ENCODE peak calls at places on chromosomes 13 and 19, in five cellular contexts. M, T, X, J and W are unnamed samples.

GRCh38 chr13:70622785-70623184 is 514.5 kb upstream of the KLHL1 start:
- DNase-seq in M (no peak), T (no peak), X (no peak), J (no peak), W (peak; percentile 81)

GRCh38 chr19:3149526-3150505 is 14.0 kb downstream of the GNA15 start:
- DNase-seq in M (no peak), T (no peak), X (no peak), J (no peak), W (no peak)

GRCh38 chr19:1266116-1266817 is 2.9 kb upstream of the CIRBP start:
- DNase-seq in M (peak; percentile 70), T (peak; percentile 94), X (peak; percentile 97), J (peak; percentile 83), W (peak; percentile 80)

GRCh38 chr13:67632590-67632989 is 402.5 kb upstream of the PCDH9 start:
- DNase-seq in M (no peak), T (no peak), X (no peak), J (peak; percentile 49), W (no peak)

GRCh38 chr19:49911381-49912145 is 14.9 kb upstream of the IL4I1 start:
- DNase-seq in M (no peak), T (no peak), X (peak; percentile 39), J (no peak), W (no peak)

GRCh38 chr19:42113641-42114348 is 18.5 kb downstream of the POU2F2 start:
- DNase-seq in M (no peak), T (no peak), X (no peak), J (peak; percentile 87), W (peak; percentile 68)

GRCh38 chr13:94345374-94346195 is 133.9 kb downstream of the DCT start:
- DNase-seq in M (no peak), T (no peak), X (no peak), J (peak; percentile 79), W (no peak)

GRCh38 chr19:29113838-29114237 is 99.1 kb downstream of the UQCRFS1 start:
- DNase-seq in M (no peak), T (no peak), X (no peak), J (no peak), W (no peak)

GRCh38 chr19:3538965-3539742 is at the start of gene TEKTIP1:
- DNase-seq in M (no peak), T (no peak), X (no peak), J (no peak), W (no peak)

GRCh38 chr13:103926118-103926517 is 859.9 kb upstream of the SLC10A2 start:
- DNase-seq in M (no peak), T (no peak), X (no peak), J (no peak), W (no peak)

GRCh38 chr13:81133066-81133465 is 792.1 kb upstream of the SPRY2 start:
- DNase-seq in M (no peak), T (no peak), X (no peak), J (peak; percentile 25), W (no peak)

GRCh38 chr13:73341748-73342147 is 282.9 kb downstream of the KLF5 start:
- DNase-seq in M (no peak), T (no peak), X (no peak), J (no peak), W (no peak)

GRCh38 chr19:11792942-11793341 is 5.4 kb upstream of the ZNF491 start:
- DNase-seq in M (no peak), T (no peak), X (no peak), J (no peak), W (no peak)

GRCh38 chr19:11783767-11784166 is 14.6 kb upstream of the ZNF491 start:
- DNase-seq in M (no peak), T (no peak), X (no peak), J (no peak), W (no peak)

GRCh38 chr19:11784356-11784755 is 14.0 kb upstream of the ZNF491 start:
- DNase-seq in M (no peak), T (no peak), X (no peak), J (no peak), W (no peak)

DNA sequence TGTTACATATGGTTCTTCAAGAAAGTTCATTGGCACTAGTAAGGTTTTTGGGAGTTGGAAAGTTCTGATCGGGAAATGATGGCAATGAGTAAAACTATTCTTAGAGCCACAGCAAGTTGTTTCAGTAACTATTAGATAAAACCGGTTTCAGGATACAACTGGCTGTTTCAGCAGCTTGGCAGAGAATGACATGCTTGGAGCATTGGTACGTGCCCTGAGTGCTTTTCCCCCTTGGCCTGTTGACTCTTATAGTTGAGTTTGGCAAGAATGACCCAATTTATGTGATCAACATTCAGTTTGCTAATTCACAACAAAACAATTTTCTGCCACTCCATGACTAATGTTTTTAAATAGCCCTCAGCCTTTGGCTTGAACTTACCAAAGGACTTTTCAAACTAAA is 10.8 kb upstream of the ZNF491 start:
- DNase-seq in M (no peak), T (no peak), X (no peak), J (no peak), W (no peak)
- H3K9me3 ChIP-seq in M (peaks cover 74% of the 10 kb centered on the region), T (no peaks in the 10 kb centered on the region), X (peaks cover 61% of the 10 kb centered on the region), J (peaks cover under 1% of the 10 kb centered on the region), W (peaks cover 14% of the 10 kb centered on the region)

GRCh38 chr19:35848486-35848885 is 3.8 kb downstream of the NPHS1 start:
- DNase-seq in M (no peak), T (no peak), X (no peak), J (no peak), W (no peak)
- H3K27me3 ChIP-seq in M (peaks cover 69% of the 10 kb centered on the region), T (peaks cover 95% of the 10 kb centered on the region), X (peaks cover 71% of the 10 kb centered on the region), J (peaks cover 33% of the 10 kb centered on the region), W (no peaks in the 10 kb centered on the region)

DNA sequence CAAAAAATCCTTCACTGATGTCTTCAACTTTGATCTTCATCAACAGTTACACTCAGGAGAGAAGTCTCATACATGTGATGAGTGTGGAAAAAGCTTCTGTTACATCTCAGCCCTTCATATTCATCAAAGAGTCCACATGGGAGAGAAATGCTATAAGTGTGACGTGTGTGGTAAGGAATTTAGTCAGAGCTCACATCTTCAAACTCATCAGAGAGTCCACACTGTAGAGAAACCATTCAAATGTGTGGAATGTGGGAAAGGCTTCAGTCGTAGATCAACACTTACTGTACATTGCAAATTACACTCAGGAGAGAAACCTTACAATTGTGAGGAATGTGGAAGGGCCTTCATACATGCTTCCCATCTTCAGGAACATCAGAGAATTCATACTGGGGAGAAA is 8.4 kb upstream of the ZNF226 start:
- DNase-seq in M (no peak), T (no peak), X (no peak), J (no peak), W (no peak)
- H3K9me3 ChIP-seq in M (peaks cover 82% of the 10 kb centered on the region), T (peaks cover 77% of the 10 kb centered on the region), X (peaks cover 71% of the 10 kb centered on the region), J (peaks cover 6% of the 10 kb centered on the region), W (peaks cover 15% of the 10 kb centered on the region)

GRCh38 chr13:19083340-19083739 is 98.3 kb downstream of the TUBA3C start:
- DNase-seq in M (no peak), T (no peak), X (no peak), J (no peak), W (no peak)
- H3K27me3 ChIP-seq in M (no peaks in the 10 kb centered on the region), T (no peaks in the 10 kb centered on the region), X (no peaks in the 10 kb centered on the region), J (no peaks in the 10 kb centered on the region), W (no peaks in the 10 kb centered on the region)

DNA sequence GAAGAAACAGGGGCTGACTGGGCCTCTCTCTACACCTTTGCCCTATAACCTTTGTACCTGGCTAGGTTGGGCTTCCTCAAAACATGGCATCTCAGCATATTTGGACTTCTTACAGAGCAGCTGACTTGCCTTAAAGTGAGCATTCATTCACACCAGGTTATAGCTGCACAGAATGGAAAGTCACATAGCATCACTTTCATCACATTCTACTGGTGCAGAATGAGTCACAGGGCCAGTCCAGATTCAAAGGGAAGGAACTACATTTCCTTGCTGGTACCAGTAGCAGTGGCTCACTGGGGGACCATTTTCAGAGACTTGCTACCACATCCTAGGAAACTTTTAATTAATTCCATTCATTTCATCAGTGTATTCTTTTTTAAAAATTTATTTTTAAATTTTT is 20.3 kb upstream of the TPTE2 start:
- DNase-seq in M (no peak), T (no peak), X (no peak), J (no peak), W (no peak)
- H3K9me3 ChIP-seq in M (peaks cover 17% of the 10 kb centered on the region), T (no peaks in the 10 kb centered on the region), X (no peaks in the 10 kb centered on the region), J (no peaks in the 10 kb centered on the region), W (no peaks in the 10 kb centered on the region)

GRCh38 chr13:111929036-111929616 is 137.8 kb upstream of the SOX1 start:
- DNase-seq in M (no peak), T (no peak), X (no peak), J (no peak), W (no peak)
- H3K27me3 ChIP-seq in M (no peaks in the 10 kb centered on the region), T (peaks cover 12% of the 10 kb centered on the region), X (no peaks in the 10 kb centered on the region), J (no peaks in the 10 kb centered on the region), W (no peaks in the 10 kb centered on the region)

DNA sequence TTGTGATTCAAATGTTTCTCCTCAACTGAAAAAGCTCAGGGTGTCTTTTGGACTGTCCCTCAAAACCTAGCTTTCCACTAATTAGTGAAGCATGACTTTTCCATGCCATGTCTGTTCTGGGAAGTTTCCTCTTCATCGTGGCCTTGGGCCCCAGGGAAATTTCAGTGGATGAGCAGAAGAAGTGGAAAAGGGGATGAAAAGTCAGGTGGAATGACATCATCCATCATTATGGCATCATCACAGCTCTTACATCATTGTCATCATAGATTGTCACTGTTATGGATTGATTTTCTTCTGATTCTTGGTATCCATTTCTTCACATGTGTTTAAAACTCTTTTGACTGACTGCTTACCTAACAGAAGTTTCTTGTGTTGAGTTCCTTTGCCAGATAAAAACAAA is 26.2 kb upstream of the MRI1 start:
- DNase-seq in M (no peak), T (no peak), X (no peak), J (no peak), W (no peak)
- H3K9me3 ChIP-seq in M (no peaks in the 10 kb centered on the region), T (no peaks in the 10 kb centered on the region), X (no peaks in the 10 kb centered on the region), J (no peaks in the 10 kb centered on the region), W (peaks cover 2% of the 10 kb centered on the region)